ENCODE peak calls at places on chromosomes 6 and 20, in five cellular contexts. One of them, this sample, is unnamed.

GRCh38 chr6:75481936-75482593 is 11.5 kb downstream of the FILIP1 start:
- DNase-seq in endothelial cell: no peak
- DNase-seq in BJ: no peak
- DNase-seq in neural crest cell: no peak
- DNase-seq in cardiac muscle cell: peak
- DNase-seq in this sample: no peak

GRCh38 chr6:96816182-96816888 is 20.9 kb downstream of the GPR63 start:
- DNase-seq in endothelial cell: no peak
- DNase-seq in BJ: no peak
- DNase-seq in neural crest cell: no peak
- DNase-seq in cardiac muscle cell: peak
- DNase-seq in this sample: no peak

GRCh38 chr20:64131406-64131805 is 24.0 kb upstream of the NPBWR2 start:
- DNase-seq in endothelial cell: no peak
- DNase-seq in BJ: no peak
- DNase-seq in neural crest cell: no peak
- DNase-seq in cardiac muscle cell: peak
- DNase-seq in this sample: peak

GRCh38 chr6:35054743-35055130 is 86.4 kb downstream of the TCP11 start:
- DNase-seq in endothelial cell: no peak
- DNase-seq in BJ: no peak
- DNase-seq in neural crest cell: no peak
- DNase-seq in cardiac muscle cell: no peak
- DNase-seq in this sample: no peak

GRCh38 chr6:36375644-36376155 is 11.8 kb downstream of the ETV7 start:
- DNase-seq in endothelial cell: no peak
- DNase-seq in BJ: no peak
- DNase-seq in neural crest cell: no peak
- DNase-seq in cardiac muscle cell: no peak
- DNase-seq in this sample: no peak

GRCh38 chr20:54407446-54407845 is 67.9 kb upstream of the DOK5 start:
- DNase-seq in endothelial cell: no peak
- DNase-seq in BJ: no peak
- DNase-seq in neural crest cell: no peak
- DNase-seq in cardiac muscle cell: no peak
- DNase-seq in this sample: no peak

GRCh38 chr20:17315491-17316231 is 88.8 kb downstream of the PCSK2 start:
- DNase-seq in endothelial cell: no peak
- DNase-seq in BJ: no peak
- DNase-seq in neural crest cell: no peak
- DNase-seq in cardiac muscle cell: no peak
- DNase-seq in this sample: no peak

GRCh38 chr6:138142806-138143205 is 18.9 kb upstream of the ARFGEF3 start:
- DNase-seq in endothelial cell: no peak
- DNase-seq in BJ: no peak
- DNase-seq in neural crest cell: no peak
- DNase-seq in cardiac muscle cell: no peak
- DNase-seq in this sample: no peak

GRCh38 chr20:34062651-34063482 is 49.2 kb downstream of the EIF2S2 start:
- DNase-seq in endothelial cell: no peak
- DNase-seq in BJ: no peak
- DNase-seq in neural crest cell: no peak
- DNase-seq in cardiac muscle cell: no peak
- DNase-seq in this sample: no peak

GRCh38 chr6:170274713-170275560 is 15.9 kb downstream of the DLL1 start:
- DNase-seq in endothelial cell: no peak
- DNase-seq in BJ: no peak
- DNase-seq in neural crest cell: no peak
- DNase-seq in cardiac muscle cell: no peak
- DNase-seq in this sample: no peak

GRCh38 chr20:17841751-17842191 is 126.8 kb downstream of the SNX5 start:
- DNase-seq in endothelial cell: no peak
- DNase-seq in BJ: no peak
- DNase-seq in neural crest cell: no peak
- DNase-seq in cardiac muscle cell: peak
- DNase-seq in this sample: no peak

GRCh38 chr20:46011631-46012482 is 3.1 kb downstream of the MMP9 start:
- DNase-seq in endothelial cell: no peak
- DNase-seq in BJ: no peak
- DNase-seq in neural crest cell: no peak
- DNase-seq in cardiac muscle cell: peak
- DNase-seq in this sample: peak

GRCh38 chr6:148497256-148497655 is 154.6 kb downstream of the SASH1 start:
- DNase-seq in endothelial cell: no peak
- DNase-seq in BJ: peak
- DNase-seq in neural crest cell: no peak
- DNase-seq in cardiac muscle cell: peak
- DNase-seq in this sample: no peak

GRCh38 chr6:36702656-36703055 is 5.0 kb downstream of the RAB44 start:
- DNase-seq in endothelial cell: no peak
- DNase-seq in BJ: no peak
- DNase-seq in neural crest cell: no peak
- DNase-seq in cardiac muscle cell: no peak
- DNase-seq in this sample: no peak

GRCh38 chr20:62583424-62583920 is 58.8 kb upstream of the SLCO4A1 start:
- DNase-seq in endothelial cell: no peak
- DNase-seq in BJ: no peak
- DNase-seq in neural crest cell: no peak
- DNase-seq in cardiac muscle cell: peak
- DNase-seq in this sample: no peak

GRCh38 chr6:36141091-36141490 is 10.8 kb downstream of the MAPK13 start:
- DNase-seq in endothelial cell: no peak
- DNase-seq in BJ: no peak
- DNase-seq in neural crest cell: no peak
- DNase-seq in cardiac muscle cell: no peak
- DNase-seq in this sample: no peak

GRCh38 chr20:22807646-22808045 is 223.3 kb upstream of the FOXA2 start:
- DNase-seq in endothelial cell: no peak
- DNase-seq in BJ: no peak
- DNase-seq in neural crest cell: no peak
- DNase-seq in cardiac muscle cell: no peak
- DNase-seq in this sample: no peak

GRCh38 chr20:13219327-13220193 is 1.5 kb upstream of the ISM1 start:
- DNase-seq in endothelial cell: no peak
- DNase-seq in BJ: no peak
- DNase-seq in neural crest cell: no peak
- DNase-seq in cardiac muscle cell: no peak
- DNase-seq in this sample: no peak

GRCh38 chr6:43714311-43715055 is 26.9 kb upstream of the MRPS18A start:
- DNase-seq in endothelial cell: no peak
- DNase-seq in BJ: no peak
- DNase-seq in neural crest cell: no peak
- DNase-seq in cardiac muscle cell: peak
- DNase-seq in this sample: peak

GRCh38 chr20:4234128-4234527 is 218.8 kb upstream of the RNF24 start:
- DNase-seq in endothelial cell: no peak
- DNase-seq in BJ: no peak
- DNase-seq in neural crest cell: no peak
- DNase-seq in cardiac muscle cell: peak
- DNase-seq in this sample: no peak

GRCh38 chr20:4230651-4231050 is 215.3 kb upstream of the RNF24 start:
- DNase-seq in endothelial cell: no peak
- DNase-seq in BJ: no peak
- DNase-seq in neural crest cell: no peak
- DNase-seq in cardiac muscle cell: peak
- DNase-seq in this sample: no peak

GRCh38 chr20:4234664-4235063 is 219.3 kb upstream of the RNF24 start:
- DNase-seq in endothelial cell: no peak
- DNase-seq in BJ: no peak
- DNase-seq in neural crest cell: no peak
- DNase-seq in cardiac muscle cell: no peak
- DNase-seq in this sample: no peak

GRCh38 chr20:4235512-4236043 is 220.2 kb upstream of the RNF24 start:
- DNase-seq in endothelial cell: no peak
- DNase-seq in BJ: no peak
- DNase-seq in neural crest cell: no peak
- DNase-seq in cardiac muscle cell: peak
- DNase-seq in this sample: no peak

GRCh38 chr20:4233520-4233919 is 218.2 kb upstream of the RNF24 start:
- DNase-seq in endothelial cell: no peak
- DNase-seq in BJ: no peak
- DNase-seq in neural crest cell: no peak
- DNase-seq in cardiac muscle cell: no peak
- DNase-seq in this sample: no peak
- TF ChIP-seq CTCF in endothelial cell: no peak
- TF ChIP-seq CTCF in BJ: peak
- TF ChIP-seq CTCF in neural crest cell: no peak
- TF ChIP-seq CTCF in cardiac muscle cell: peak
- TF ChIP-seq CTCF in this sample: no peak

DNA sequence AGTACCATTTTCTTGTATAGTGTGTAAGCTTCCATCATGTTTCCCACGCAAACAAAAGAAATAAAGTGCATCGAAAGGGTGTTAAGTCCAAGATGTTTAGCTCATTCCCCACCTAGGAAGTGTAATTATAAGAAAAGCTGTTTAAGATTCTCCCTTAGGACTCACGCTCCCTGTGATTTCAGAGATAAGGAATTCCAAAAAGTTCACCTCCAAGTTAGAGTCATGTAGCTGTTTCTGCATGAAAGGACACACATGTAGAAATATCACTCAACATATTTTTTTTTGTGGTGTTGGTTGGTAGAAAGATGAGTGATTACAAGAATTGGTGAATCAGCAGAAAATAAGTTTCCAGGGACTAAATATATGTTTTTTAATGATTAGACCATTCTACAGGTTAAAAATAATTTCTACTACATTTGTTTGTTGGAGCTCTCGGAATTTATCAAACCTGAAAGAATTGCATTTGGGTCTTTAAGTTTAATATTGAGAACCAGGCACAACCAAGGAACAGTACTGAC is 10.4 kb downstream of the OPN5 start:
- DNase-seq in endothelial cell: no peak
- DNase-seq in BJ: no peak
- DNase-seq in neural crest cell: no peak
- DNase-seq in cardiac muscle cell: no peak
- DNase-seq in this sample: no peak
- TF ChIP-seq CTCF in endothelial cell: no peak
- TF ChIP-seq CTCF in BJ: no peak
- TF ChIP-seq CTCF in neural crest cell: no peak
- TF ChIP-seq CTCF in cardiac muscle cell: no peak
- TF ChIP-seq CTCF in this sample: no peak

DNA sequence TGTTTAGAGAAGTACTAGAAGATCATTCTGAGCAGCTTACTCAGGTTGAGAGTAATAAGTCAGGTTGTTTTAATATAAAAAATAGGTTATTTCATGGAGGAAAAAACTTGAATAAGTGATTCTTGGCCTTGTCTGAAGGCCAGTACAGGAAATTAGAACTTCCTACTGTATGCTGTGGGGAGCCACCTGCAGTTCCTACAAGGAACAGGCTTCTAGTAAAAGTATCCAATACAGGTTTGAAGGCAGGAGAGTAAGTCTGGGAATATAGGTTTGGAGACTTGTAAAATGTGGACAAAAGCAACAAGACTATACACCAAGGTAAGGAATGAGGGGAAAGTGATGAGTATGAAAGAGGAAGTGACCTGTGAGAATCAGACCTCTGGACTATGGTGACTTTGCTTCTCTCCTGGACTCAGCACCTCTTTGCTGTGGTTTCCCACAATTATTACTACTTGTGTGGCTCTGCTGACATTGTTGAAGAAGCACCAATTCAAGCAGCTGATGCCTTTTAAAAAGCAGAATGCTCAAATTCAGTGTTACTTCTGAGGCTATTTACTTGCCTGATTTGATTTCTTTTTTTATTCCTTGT is 278.6 kb downstream of the TBC1D7 start:
- DNase-seq in endothelial cell: no peak
- DNase-seq in BJ: no peak
- DNase-seq in neural crest cell: no peak
- DNase-seq in cardiac muscle cell: no peak
- DNase-seq in this sample: no peak
- TF ChIP-seq CTCF in endothelial cell: no peak
- TF ChIP-seq CTCF in BJ: peak
- TF ChIP-seq CTCF in neural crest cell: no peak
- TF ChIP-seq CTCF in cardiac muscle cell: no peak
- TF ChIP-seq CTCF in this sample: no peak

DNA sequence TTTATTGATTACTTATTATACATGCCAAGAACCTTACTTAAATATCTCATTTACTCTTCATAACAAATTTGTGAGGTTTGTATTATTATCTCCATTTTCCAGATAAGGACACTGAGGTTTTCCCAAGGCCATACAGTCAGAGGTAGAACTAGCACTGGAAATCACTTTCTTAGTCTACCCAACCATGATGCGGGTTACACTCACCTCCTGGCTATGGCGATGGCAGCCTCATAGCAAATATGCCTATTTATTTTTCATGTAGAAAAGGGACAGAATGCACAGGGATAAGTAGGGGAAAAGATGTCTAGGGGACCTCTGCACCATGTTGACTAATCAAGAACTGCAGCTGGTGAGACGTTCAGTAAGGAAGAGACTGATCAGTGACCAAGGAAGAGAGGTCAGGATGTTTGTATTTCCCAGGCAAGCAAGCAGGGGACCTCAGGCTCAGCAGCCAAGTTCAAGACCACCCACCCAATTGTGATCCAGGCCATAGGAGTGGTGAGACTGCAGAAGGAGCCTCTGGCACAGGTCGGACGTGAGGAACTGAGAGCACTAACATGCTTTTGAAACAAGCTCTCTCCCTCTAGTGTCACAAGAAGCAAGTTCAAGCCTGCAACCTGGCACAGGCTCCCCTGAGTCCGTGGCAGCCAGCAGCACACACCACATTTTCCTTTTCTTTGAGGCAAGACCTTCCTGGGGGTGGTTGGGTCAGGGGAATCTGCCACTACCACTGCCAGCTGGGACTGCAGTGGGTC is 97.8 kb downstream of the GMPR start:
- DNase-seq in endothelial cell: no peak
- DNase-seq in BJ: no peak
- DNase-seq in neural crest cell: no peak
- DNase-seq in cardiac muscle cell: no peak
- DNase-seq in this sample: no peak
- TF ChIP-seq CTCF in endothelial cell: no peak
- TF ChIP-seq CTCF in BJ: peak
- TF ChIP-seq CTCF in neural crest cell: no peak
- TF ChIP-seq CTCF in cardiac muscle cell: no peak
- TF ChIP-seq CTCF in this sample: no peak

DNA sequence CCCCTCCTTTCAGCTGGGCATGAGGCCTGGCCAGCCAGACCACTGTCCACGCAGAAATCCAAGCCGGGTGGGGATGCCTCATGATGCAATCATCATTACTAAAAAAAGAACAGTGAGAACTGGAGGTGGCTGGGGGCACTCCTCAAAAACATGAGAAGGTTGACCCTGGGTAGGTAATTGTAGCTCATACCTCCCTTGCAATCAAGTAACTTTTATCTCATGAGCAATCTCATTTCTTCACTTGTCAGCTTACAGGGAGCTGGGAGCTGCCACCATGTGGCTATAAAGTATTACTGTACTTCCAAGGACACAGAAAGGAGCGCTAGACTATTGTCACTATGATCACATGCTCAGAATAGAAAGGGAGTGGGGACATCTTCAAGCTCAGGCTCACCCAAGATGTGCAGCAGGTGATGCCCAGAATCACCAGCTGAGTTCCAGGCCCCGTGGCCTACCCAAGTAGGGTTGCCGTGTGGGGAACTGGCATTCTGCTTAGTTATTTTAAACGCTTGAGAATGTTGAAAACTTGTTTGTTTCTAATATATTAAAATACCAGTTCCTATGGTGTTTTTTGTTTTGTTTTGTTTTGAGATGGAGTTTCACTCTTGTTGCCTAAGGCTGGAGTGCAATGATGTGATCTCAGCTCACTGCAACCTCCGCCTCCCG is 3.0 kb upstream of the CDH26 start:
- DNase-seq in endothelial cell: no peak
- DNase-seq in BJ: no peak
- DNase-seq in neural crest cell: no peak
- DNase-seq in cardiac muscle cell: no peak
- DNase-seq in this sample: no peak
- TF ChIP-seq CTCF in endothelial cell: peak
- TF ChIP-seq CTCF in BJ: peak
- TF ChIP-seq CTCF in neural crest cell: peak
- TF ChIP-seq CTCF in cardiac muscle cell: no peak
- TF ChIP-seq CTCF in this sample: peak

This sample was measured in nephron progenitor cell.